ENCODE peak calls at places on chromosomes 2 and 18, in seven cellular contexts. I, O, F, C, E, X and K are unnamed samples.

GRCh38 chr2:66489433-66489832 is 54.5 kb downstream of the MEIS1 start:
- DNase-seq in O (no peak), C (no peak), E (no peak), I (peak), F (no peak), X (no peak), K (no peak)

GRCh38 chr2:170886391-170886790 is 42.7 kb upstream of the GORASP2 start:
- DNase-seq in O (no peak), E (peak), C (no peak), F (no peak), X (peak), I (no peak), K (no peak)

GRCh38 chr2:20224191-20224715 is 677 bp downstream of the SDC1 start:
- DNase-seq in F (no peak), C (peak), X (no peak), I (no peak), O (no peak), E (no peak), K (no peak)

GRCh38 chr2:231364961-231365810 is 30.3 kb upstream of the B3GNT7 start:
- DNase-seq in O (no peak), F (no peak), E (peak), X (peak), I (no peak), C (no peak), K (peak)

GRCh38 chr2:8469709-8470493 is 212.0 kb upstream of the ID2 start:
- DNase-seq in C (no peak), I (no peak), X (no peak), F (no peak), O (no peak), E (no peak), K (no peak)

GRCh38 chr18:77148289-77148688 is 15.7 kb upstream of the MBP start:
- DNase-seq in F (no peak), I (no peak), O (no peak), C (no peak), X (no peak), E (no peak), K (no peak)

GRCh38 chr18:69383191-69383590 is 17.5 kb upstream of the DOK6 start:
- DNase-seq in O (no peak), C (no peak), F (no peak), X (no peak), E (no peak), I (no peak), K (no peak)

GRCh38 chr2:182375862-182376261 is 51.0 kb downstream of the PDE1A start:
- DNase-seq in C (no peak), X (no peak), I (no peak), E (no peak), F (no peak), O (no peak), K (no peak)

GRCh38 chr2:185896090-185896693 is 157.6 kb downstream of the FSIP2 start:
- DNase-seq in F (no peak), X (no peak), O (no peak), I (no peak), C (no peak), E (no peak), K (no peak)

GRCh38 chr2:48114256-48114655 is 208.0 kb upstream of the FBXO11 start:
- DNase-seq in F (no peak), I (no peak), O (peak), C (no peak), E (no peak), X (peak), K (peak)

GRCh38 chr2:187429989-187430388 is 18.1 kb downstream of the CALCRL start:
- DNase-seq in C (no peak), O (no peak), X (peak), E (no peak), I (no peak), F (no peak), K (no peak)

GRCh38 chr2:110745048-110745447 is 12.7 kb downstream of the ACOXL start:
- DNase-seq in X (no peak), C (no peak), F (no peak), I (no peak), E (no peak), O (no peak), K (no peak)

GRCh38 chr2:23385748-23386421 is 906 bp downstream of the KLHL29 start:
- DNase-seq in X (peak), F (peak), O (no peak), E (no peak), I (peak), C (peak), K (peak)

GRCh38 chr2:223654384-223654915 is 52.3 kb upstream of the SCG2 start:
- DNase-seq in X (peak), F (no peak), C (no peak), O (no peak), I (no peak), E (no peak), K (no peak)

GRCh38 chr2:80126596-80127189 is 177.9 kb downstream of the LRRTM1 start:
- DNase-seq in C (no peak), I (no peak), E (peak), F (no peak), O (no peak), X (peak), K (no peak)

GRCh38 chr2:30871980-30872789 is 64.9 kb upstream of the CAPN13 start:
- DNase-seq in X (no peak), I (peak), E (no peak), C (no peak), F (no peak), O (no peak), K (no peak)